ENCODE peak calls at places on chromosomes 6 and 20, in six cellular contexts. E, N, Y, I, H and D are unnamed samples.

GRCh38 chr6:34979994-34980393 is 90.9 kb downstream of the ANKS1A start:
- DNase-seq in Y (no peak), E (no peak), N (no peak), I (no peak), H (no peak), D (no peak)

GRCh38 chr6:143187173-143187908 is 126.7 kb downstream of the AIG1 start:
- DNase-seq in E (no peak), Y (no peak), I (no peak), N (no peak), H (peak; percentile 41), D (no peak)

GRCh38 chr20:63473555-63474449 is 1.3 kb upstream of the KCNQ2 start:
- DNase-seq in H (no peak), N (no peak), Y (no peak), E (no peak), I (no peak), D (no peak)

GRCh38 chr20:25165128-25165527 is 30.4 kb upstream of the ENTPD6 start:
- DNase-seq in H (no peak), Y (no peak), I (no peak), E (no peak), N (no peak), D (no peak)

GRCh38 chr6:16514249-16514648 is 247.0 kb downstream of the ATXN1 start:
- DNase-seq in N (no peak), H (peak; percentile 46), I (no peak), E (peak; percentile 39), Y (no peak), D (no peak)

GRCh38 chr6:34523441-34524206 is 32.5 kb downstream of the SPDEF start:
- DNase-seq in N (no peak), Y (no peak), H (no peak), E (no peak), I (no peak), D (peak; percentile 27)

GRCh38 chr20:34675993-34676641 is 775 bp downstream of the PIGU start:
- DNase-seq in Y (no peak), I (no peak), H (no peak), N (no peak), E (peak; percentile 10), D (no peak)

GRCh38 chr6:89392823-89393222 is 19.2 kb downstream of the RRAGD start:
- DNase-seq in I (no peak), N (no peak), E (no peak), H (no peak), Y (no peak), D (no peak)

GRCh38 chr20:62135573-62136266 is 7.5 kb downstream of the PSMA7 start:
- DNase-seq in N (no peak), H (no peak), E (no peak), Y (no peak), I (no peak), D (no peak)

GRCh38 chr20:34110025-34111013 is 1.7 kb downstream of the EIF2S2 start:
- DNase-seq in Y (no peak), H (no peak), I (no peak), N (no peak), E (no peak), D (no peak)

GRCh38 chr20:44959082-44959895 is 908 bp downstream of the TOMM34 start:
- DNase-seq in I (peak; percentile 28), E (peak; percentile 66), H (peak; percentile 52), Y (no peak), N (peak; percentile 53), D (no peak)

GRCh38 chr6:70894001-70894400 is 62.9 kb downstream of the B3GAT2 start:
- DNase-seq in N (no peak), E (no peak), Y (no peak), I (no peak), H (no peak), D (no peak)

GRCh38 chr20:50194831-50195523 is 4.3 kb downstream of the CEBPB start:
- DNase-seq in N (no peak), H (no peak), E (no peak), I (no peak), Y (no peak), D (no peak)

GRCh38 chr6:16503919-16504554 is 257.2 kb downstream of the ATXN1 start:
- DNase-seq in E (no peak), I (no peak), Y (no peak), N (no peak), H (no peak), D (no peak)

GRCh38 chr6:30678964-30679726 is 6.3 kb upstream of the DHX16 start:
- DNase-seq in E (no peak), I (peak; percentile 88), H (peak; percentile 77), N (peak; percentile 92), Y (peak; percentile 98), D (peak; percentile 93)

GRCh38 chr6:166106076-166106686 is 61.5 kb downstream of the TBXT start:
- DNase-seq in I (peak; percentile 42), E (no peak), H (peak; percentile 51), Y (no peak), N (peak; percentile 16), D (no peak)

GRCh38 chr6:72789145-72789544 is 167.3 kb downstream of the KCNQ5 start:
- DNase-seq in I (no peak), Y (no peak), H (no peak), N (no peak), E (no peak), D (no peak)

GRCh38 chr6:165298426-165298825 is 11.0 kb downstream of the C6orf118 start:
- DNase-seq in N (no peak), Y (no peak), H (no peak), E (no peak), I (no peak), D (no peak)

GRCh38 chr6:137775720-137776119 is 91.3 kb upstream of the TNFAIP3 start:
- DNase-seq in N (no peak), I (no peak), H (no peak), E (no peak), Y (no peak), D (no peak)

GRCh38 chr6:56684342-56685101 is 41.8 kb upstream of the DST start:
- DNase-seq in E (no peak), Y (no peak), N (no peak), H (no peak), I (no peak), D (no peak)

GRCh38 chr6:20455175-20456075 is 53.7 kb downstream of the E2F3 start:
- DNase-seq in N (no peak), H (no peak), I (no peak), Y (no peak), E (no peak), D (no peak)

GRCh38 chr6:166296035-166296883 is 11.9 kb downstream of the PRR18 start:
- DNase-seq in H (no peak), N (no peak), Y (no peak), I (no peak), E (no peak), D (no peak)

GRCh38 chr6:14804444-14805210 is 441.2 kb upstream of the JARID2 start:
- DNase-seq in H (peak; percentile 60), N (no peak), E (no peak), I (no peak), Y (peak; percentile 82), D (peak; percentile 77)

GRCh38 chr6:113870917-113871316 is 13.8 kb downstream of the MARCKS start:
- DNase-seq in E (no peak), H (no peak), I (no peak), N (no peak), Y (no peak), D (no peak)

GRCh38 chr20:16615199-16615598 is 42.0 kb upstream of the KIF16B start:
- DNase-seq in N (no peak), E (no peak), I (no peak), H (peak; percentile 46), Y (no peak), D (no peak)

GRCh38 chr20:38878798-38879197 is 47.4 kb upstream of the FAM83D start:
- DNase-seq in Y (no peak), N (no peak), I (no peak), H (peak; percentile 48), E (no peak), D (no peak)